ENCODE peak calls at places on chromosomes 16 and 17, in four cellular contexts. T, U, L and O are unnamed samples.

GRCh38 chr16:65548470-65548869 is 426.6 kb upstream of the CDH11 start:
- DNase-seq in L (peak), T (no peak), U (peak), O (no peak)

GRCh38 chr17:50944902-50945720 is 79.0 kb upstream of the TOB1 start:
- DNase-seq in L (no peak), U (no peak), T (no peak), O (no peak)

GRCh38 chr17:32870969-32871368 is 6.0 kb downstream of the MYO1D start:
- DNase-seq in T (no peak), L (peak), U (no peak), O (no peak)

GRCh38 chr17:79977711-79978544 is 57.7 kb downstream of the TBC1D16 start:
- DNase-seq in U (no peak), L (no peak), T (no peak), O (no peak)

GRCh38 chr17:42603318-42603717 is 5.9 kb downstream of the RETREG3 start:
- DNase-seq in U (no peak), L (no peak), T (no peak), O (no peak)

GRCh38 chr17:81020767-81021497 is 14.0 kb upstream of the BAIAP2 start:
- DNase-seq in U (peak), T (no peak), L (no peak), O (no peak)

GRCh38 chr17:82412535-82413520 is 5.3 kb upstream of the HEXD start:
- DNase-seq in L (no peak), T (no peak), U (no peak), O (no peak)

GRCh38 chr17:50627782-50628601 is 6.7 kb upstream of the ABCC3 start:
- DNase-seq in U (no peak), L (no peak), T (no peak), O (no peak)

GRCh38 chr17:49935526-49936210 is 33.3 kb upstream of the DLX4 start:
- DNase-seq in T (no peak), U (no peak), L (no peak), O (no peak)

GRCh38 chr17:1713878-1714487 is 3.8 kb upstream of the TLCD2 start:
- DNase-seq in U (peak), L (no peak), T (no peak), O (no peak)

GRCh38 chr17:45895304-45895968 is 1.1 kb downstream of the MAPT start:
- DNase-seq in U (no peak), T (no peak), L (no peak), O (no peak)

GRCh38 chr17:80446645-80447405 is 29.6 kb downstream of the NPTX1 start:
- DNase-seq in L (no peak), U (peak), T (no peak), O (no peak)

GRCh38 chr17:68401288-68401687 is 56.0 kb downstream of the WIPI1 start:
- DNase-seq in T (no peak), L (no peak), U (no peak), O (no peak)

GRCh38 chr16:56269824-56270684 is 78.8 kb downstream of the GNAO1 start:
- DNase-seq in U (peak), T (no peak), L (peak), O (no peak)

GRCh38 chr17:80511222-80512180 is 33.1 kb upstream of the RPTOR start:
- DNase-seq in L (no peak), U (no peak), T (no peak), O (no peak)

DNA sequence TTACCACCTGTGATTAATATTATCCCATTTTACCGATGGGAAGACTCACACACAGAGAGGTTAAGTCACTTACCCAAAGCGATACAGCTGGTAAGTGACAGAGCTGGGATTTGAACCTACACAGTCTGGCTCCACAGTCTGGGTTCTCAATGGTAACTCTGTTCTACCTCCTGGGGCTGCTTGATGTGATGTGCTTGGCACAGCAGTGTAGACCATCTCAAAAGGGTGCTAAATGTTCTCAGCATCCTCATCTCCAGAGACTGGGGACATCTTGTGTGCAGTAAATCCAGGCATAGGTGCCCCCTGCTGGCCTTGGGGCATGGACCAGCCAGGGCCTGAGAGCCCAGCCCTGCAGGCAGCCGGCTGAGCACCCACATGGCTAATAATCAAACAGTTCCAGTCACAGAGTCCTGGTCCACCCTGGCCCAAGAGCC is 15.4 kb upstream of the KATNB1 start:
- DNase-seq in T (peak), U (peak), L (peak), O (peak)
- TF ChIP-seq CTCF in T (peak), U (peak), L (peak), O (peak)

DNA sequence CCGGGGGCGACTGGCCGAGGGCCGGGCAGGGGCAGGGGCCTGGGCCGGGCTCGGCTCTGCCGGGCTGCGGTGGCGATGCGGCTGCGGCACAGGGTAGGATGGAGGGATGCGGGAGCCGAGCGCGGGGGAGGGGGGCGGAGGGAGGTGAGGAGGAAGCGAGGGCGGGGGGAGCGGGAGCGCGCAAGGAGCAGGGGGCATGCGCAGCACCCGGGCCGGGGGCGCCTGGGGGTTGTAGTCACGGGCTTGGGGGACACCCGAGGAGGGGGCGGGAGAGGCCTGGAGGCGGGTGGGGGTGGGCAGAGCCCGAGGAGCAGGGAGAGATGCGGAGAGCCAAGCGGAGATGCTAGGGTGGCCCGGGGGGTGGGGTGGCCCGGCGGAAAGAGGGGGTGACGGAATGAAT is at the start of gene STX1B:
- DNase-seq in T (no peak), L (no peak), U (no peak), O (no peak)
- H3K4me3 ChIP-seq in T (no peak), L (peak), U (peak), O (no peak)

GRCh38 chr16:85452364-85453178 is 160.6 kb upstream of the GSE1 start:
- DNase-seq in U (no peak), T (no peak), L (no peak), O (no peak)
- TF ChIP-seq CTCF in U (no peak), T (peak), L (peak), O (no peak)

GRCh38 chr16:48256579-48257177 is 9.3 kb upstream of the ABCC11 start:
- DNase-seq in T (no peak), U (no peak), L (no peak), O (no peak)

GRCh38 chr16:48261569-48261968 is 14.2 kb upstream of the ABCC11 start:
- DNase-seq in T (no peak), U (no peak), L (no peak), O (no peak)
- H3K4me3 ChIP-seq in T (no peak), U (no peak), L (no peak), O (no peak)

GRCh38 chr16:2773188-2773968 is 3.7 kb downstream of the ELOB start:
- DNase-seq in U (peak), L (no peak), T (peak), O (no peak)

GRCh38 chr16:2776500-2777139 is 460 bp downstream of the ELOB start:
- DNase-seq in U (no peak), T (peak), L (no peak), O (peak)

GRCh38 chr16:2775765-2776499 is 1.1 kb downstream of the ELOB start:
- DNase-seq in T (peak), U (no peak), L (no peak), O (no peak)

GRCh38 chr16:2774161-2774891 is 2.8 kb downstream of the ELOB start:
- DNase-seq in T (no peak), U (no peak), L (no peak), O (no peak)

DNA sequence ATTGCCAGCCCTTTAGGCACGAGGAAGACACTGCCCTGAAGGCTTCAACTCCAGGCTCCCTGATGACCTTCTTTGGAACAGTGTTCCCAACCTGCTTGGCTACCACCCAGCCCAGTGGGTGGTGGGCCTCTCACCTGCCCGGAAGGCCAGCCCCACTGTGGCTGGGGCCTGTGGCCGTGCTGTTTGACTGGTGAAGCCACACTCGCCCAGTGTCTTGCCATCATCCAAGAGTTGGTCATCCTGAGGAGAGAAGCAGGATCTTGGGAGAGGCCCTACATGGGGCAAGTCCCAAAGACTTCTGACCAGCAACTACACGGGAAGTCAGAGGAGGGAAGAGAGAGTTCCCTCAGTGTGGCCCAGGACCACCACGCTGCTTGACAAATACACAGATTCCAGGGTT is 1.8 kb downstream of the ELOB start:
- DNase-seq in U (no peak), L (no peak), T (no peak), O (no peak)
- TF ChIP-seq CTCF in U (no peak), L (no peak), T (no peak), O (no peak)

DNA sequence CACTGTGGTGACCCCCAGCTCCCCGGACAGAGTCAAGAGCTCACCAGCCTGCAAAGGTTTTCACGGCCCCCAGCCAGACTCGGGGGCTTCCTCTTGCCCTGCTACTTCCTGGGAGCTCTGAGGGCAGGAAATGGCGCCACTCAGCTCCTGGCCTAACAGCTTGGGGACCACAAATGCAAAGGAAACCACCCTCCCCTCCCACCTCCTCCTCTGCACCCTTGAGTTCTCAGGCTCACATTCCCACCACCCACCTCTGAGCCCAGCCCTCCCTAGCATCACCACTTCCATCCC is 373 bp upstream of the SPN start:
- DNase-seq in L (no peak), U (no peak), T (peak), O (peak)
- H3K4me3 ChIP-seq in L (no peak), U (no peak), T (peak), O (peak)

DNA sequence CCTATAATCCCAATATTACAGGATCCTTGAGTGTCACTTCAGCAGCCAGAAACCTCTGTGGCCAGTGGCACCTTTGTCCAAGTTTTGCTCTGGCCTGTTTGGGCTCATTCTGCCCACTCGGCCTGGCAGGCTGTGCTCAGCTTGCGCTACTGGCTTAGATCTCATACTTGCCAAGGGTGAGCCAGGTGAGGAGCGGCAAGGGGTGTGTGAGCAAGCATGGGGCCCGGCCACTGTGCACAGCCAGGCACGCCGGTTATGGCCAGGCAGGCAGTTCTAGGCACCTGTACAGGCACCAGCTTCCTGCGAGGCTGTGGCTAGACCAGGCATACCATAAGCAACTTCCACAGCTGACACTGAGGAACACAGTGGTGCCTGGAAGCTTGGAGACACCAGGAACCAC is 16.9 kb upstream of the USP22 start:
- DNase-seq in U (no peak), L (no peak), T (no peak), O (no peak)
- TF ChIP-seq CTCF in U (no peak), L (no peak), T (no peak), O (no peak)

GRCh38 chr17:63816669-63817068 is 10.6 kb upstream of the PSMC5 start:
- DNase-seq in T (no peak), U (peak), L (no peak), O (no peak)
- H3K4me3 ChIP-seq in T (no peak), U (no peak), L (no peak), O (no peak)